ENCODE peak calls at places on chromosome 15, in ten cellular contexts. A is AG10803, C is HepG2, T is cardiac fibroblast, S is fibroblast of the aortic adventitia, U is psoas muscle, Y is endodermal cell, P is glutamatergic neuron, Z is HFF-Myc, G is kidney. M is an unnamed sample.

GRCh38 chr15:31815411-31816155 is 214.7 kb upstream of the CHRNA7 start:
- DNase-seq in U (no peak), Y (no peak), P (no peak), G (no peak), C (no peak), S (no peak), Z (no peak), A (no peak), T (no peak), M (no peak)

GRCh38 chr15:43878466-43878865 is 51.7 kb downstream of the WDR76 start:
- DNase-seq in P (no peak), G (no peak), C (no peak), T (no peak), U (no peak), A (no peak), Z (no peak), Y (no peak), S (no peak), M (no peak)

GRCh38 chr15:72562878-72563277 is 88.7 kb downstream of the ARIH1 start:
- DNase-seq in G (no peak), P (no peak), C (no peak), Z (no peak), A (no peak), T (no peak), S (no peak), U (no peak), Y (no peak), M (no peak)

GRCh38 chr15:99729920-99730319 is 3.3 kb downstream of the LYSMD4 start:
- DNase-seq in U (no peak), S (peak), P (no peak), C (no peak), A (peak), Z (peak), T (peak), Y (peak), G (no peak), M (no peak)

GRCh38 chr15:29690765-29691475 is 131.3 kb downstream of the TJP1 start:
- DNase-seq in Z (no peak), A (no peak), G (no peak), T (peak), Y (no peak), U (no peak), S (peak), C (peak), P (no peak), M (no peak)

GRCh38 chr15:66939016-66939415 is 126.4 kb upstream of the SMAD3 start:
- DNase-seq in Z (no peak), U (no peak), S (no peak), A (no peak), Y (peak), P (no peak), G (no peak), T (no peak), C (no peak), M (no peak)

GRCh38 chr15:51368751-51369450 is 27.4 kb downstream of the GLDN start:
- DNase-seq in P (no peak), T (peak), C (peak), S (peak), G (no peak), U (no peak), Y (no peak), Z (no peak), A (peak), M (no peak)

GRCh38 chr15:57872281-57873010 is 165.9 kb downstream of the POLR2M start:
- DNase-seq in P (no peak), Y (no peak), Z (no peak), G (no peak), T (no peak), S (no peak), C (no peak), A (no peak), U (no peak), M (no peak)

GRCh38 chr15:89077750-89078149 is 10.5 kb upstream of the ABHD2 start:
- DNase-seq in Y (no peak), U (no peak), C (no peak), T (no peak), Z (no peak), G (no peak), P (no peak), S (no peak), A (no peak), M (no peak)

GRCh38 chr15:41284425-41285177 is 47.8 kb downstream of the OIP5 start:
- DNase-seq in S (peak), U (no peak), T (peak), A (peak), C (peak), P (no peak), G (no peak), Y (no peak), Z (no peak), M (no peak)

GRCh38 chr15:101450561-101451145 is 38.9 kb downstream of the PCSK6 start:
- DNase-seq in P (no peak), A (no peak), C (no peak), T (no peak), G (peak), Y (no peak), Z (no peak), S (no peak), U (no peak), M (no peak)

GRCh38 chr15:28026764-28027713 is 72.1 kb downstream of the OCA2 start:
- DNase-seq in T (no peak), Z (no peak), S (no peak), A (no peak), U (no peak), G (no peak), P (no peak), Y (no peak), C (no peak), M (no peak)

GRCh38 chr15:23497710-23498111 is 50.7 kb upstream of the GOLGA6L2 start:
- DNase-seq in S (no peak), C (no peak), U (no peak), A (peak), Y (no peak), T (no peak), Z (peak), P (peak), G (no peak), M (no peak)

GRCh38 chr15:37873336-37873735 is 61.1 kb upstream of the TMCO5A start:
- DNase-seq in G (peak), Z (no peak), T (peak), P (no peak), S (peak), A (peak), U (no peak), C (no peak), Y (no peak), M (no peak)

GRCh38 chr15:91926871-91927270 is 73.4 kb downstream of the SLCO3A1 start:
- DNase-seq in S (peak), A (peak), G (no peak), Z (no peak), C (no peak), P (no peak), U (no peak), T (peak), Y (no peak), M (no peak)

GRCh38 chr15:58179206-58179605 is 41.0 kb downstream of the AQP9 start:
- DNase-seq in S (peak), T (no peak), Y (no peak), C (no peak), G (no peak), Z (no peak), P (no peak), A (no peak), U (no peak), M (no peak)

GRCh38 chr15:88920186-88920891 is 7.2 kb upstream of the MFGE8 start:
- DNase-seq in T (no peak), G (no peak), U (peak), C (no peak), Y (no peak), A (peak), Z (no peak), S (peak), P (no peak), M (no peak)

GRCh38 chr15:94671845-94672524 is 440.6 kb downstream of the MCTP2 start:
- DNase-seq in U (no peak), G (no peak), C (no peak), Y (peak), T (peak), P (peak), A (no peak), Z (no peak), S (no peak), M (no peak)

GRCh38 chr15:58548308-58549012 is 116.7 kb downstream of the LIPC start:
- DNase-seq in U (no peak), Z (no peak), P (no peak), S (no peak), G (no peak), C (no peak), A (no peak), T (no peak), Y (peak), M (no peak)

GRCh38 chr15:60713096-60714084 is 234.4 kb upstream of the ICE2 start:
- DNase-seq in Z (no peak), C (no peak), Y (no peak), T (peak), U (peak), A (peak), G (no peak), S (peak), P (no peak), M (no peak)

GRCh38 chr15:59005579-59005978 is 18.1 kb downstream of the RNF111 start:
- DNase-seq in A (no peak), Y (no peak), P (no peak), G (no peak), U (no peak), S (no peak), T (no peak), C (no peak), Z (no peak), M (no peak)

GRCh38 chr15:93428807-93429351 is 339.9 kb upstream of the RGMA start:
- DNase-seq in U (no peak), P (no peak), S (no peak), G (no peak), A (no peak), T (no peak), C (no peak), Y (no peak), Z (no peak), M (no peak)

GRCh38 chr15:52071570-52071969 is 41.0 kb downstream of the BCL2L10 start:
- DNase-seq in C (peak), T (no peak), S (no peak), Y (no peak), G (no peak), U (no peak), P (no peak), A (no peak), Z (no peak), M (no peak)

GRCh38 chr15:90228960-90229359 is 4.8 kb downstream of the CIB1 start:
- DNase-seq in G (no peak), P (no peak), U (no peak), A (no peak), S (no peak), T (no peak), Y (no peak), C (no peak), Z (no peak), M (no peak)

GRCh38 chr15:70248116-70249025 is 150.7 kb upstream of the TLE3 start:
- DNase-seq in U (no peak), G (peak), T (no peak), A (no peak), Z (no peak), Y (peak), P (no peak), S (no peak), C (no peak), M (no peak)

GRCh38 chr15:47184003-47184404 is 533.3 kb upstream of the SEMA6D start:
- DNase-seq in A (no peak), Z (no peak), S (no peak), P (peak), C (no peak), Y (no peak), T (no peak), G (peak), U (peak), M (no peak)

GRCh38 chr15:58779554-58779953 is 8.5 kb downstream of the MINDY2 start:
- DNase-seq in Y (no peak), U (no peak), G (no peak), P (no peak), A (no peak), Z (no peak), C (no peak), S (peak), T (peak), M (no peak)

GRCh38 chr15:73950479-73951043 is 24.3 kb downstream of the LOXL1 start:
- DNase-seq in Z (no peak), C (no peak), A (no peak), P (no peak), G (peak), T (no peak), S (no peak), Y (no peak), U (no peak), M (no peak)

GRCh38 chr15:63277044-63277892 is at the start of gene APH1B:
- DNase-seq in G (peak), C (peak), Y (peak), U (peak), A (peak), Z (no peak), T (peak), P (peak), S (peak), M (peak)
- TF ChIP-seq CTCF in G (no peak), C (no peak), Y (peak), U (no peak), A (peak), Z (no peak), T (no peak), P (no peak), S (peak), M (no peak)

DNA sequence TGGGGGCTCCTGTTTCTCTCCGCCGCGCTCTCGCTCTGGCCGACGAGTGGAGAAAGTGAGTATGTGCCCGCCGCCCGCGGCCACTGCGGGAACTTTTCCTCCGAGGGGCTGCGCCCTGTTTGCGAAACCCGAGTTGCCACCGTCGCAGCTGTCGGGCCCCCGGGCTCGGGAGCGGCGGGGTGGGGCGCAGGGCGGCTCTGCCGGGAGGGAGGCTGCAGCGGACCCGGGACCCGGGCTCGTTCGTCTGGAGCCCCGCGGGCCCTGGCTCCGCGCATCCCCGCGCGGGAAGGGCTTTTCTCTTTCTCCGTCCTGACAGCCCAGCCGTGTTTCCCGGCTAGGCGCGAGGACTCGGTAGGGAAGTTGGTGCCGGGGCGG is 1.3 kb downstream of the IGF1R start:
- DNase-seq in T (peak), U (peak), P (peak), A (peak), S (peak), Y (peak), Z (no peak), G (peak), C (no peak), M (no peak)
- TF ChIP-seq CTCF in T (peak), U (peak), P (no peak), A (peak), S (peak), Y (peak), Z (no peak), G (no peak), C (no peak), M (no peak)

DNA sequence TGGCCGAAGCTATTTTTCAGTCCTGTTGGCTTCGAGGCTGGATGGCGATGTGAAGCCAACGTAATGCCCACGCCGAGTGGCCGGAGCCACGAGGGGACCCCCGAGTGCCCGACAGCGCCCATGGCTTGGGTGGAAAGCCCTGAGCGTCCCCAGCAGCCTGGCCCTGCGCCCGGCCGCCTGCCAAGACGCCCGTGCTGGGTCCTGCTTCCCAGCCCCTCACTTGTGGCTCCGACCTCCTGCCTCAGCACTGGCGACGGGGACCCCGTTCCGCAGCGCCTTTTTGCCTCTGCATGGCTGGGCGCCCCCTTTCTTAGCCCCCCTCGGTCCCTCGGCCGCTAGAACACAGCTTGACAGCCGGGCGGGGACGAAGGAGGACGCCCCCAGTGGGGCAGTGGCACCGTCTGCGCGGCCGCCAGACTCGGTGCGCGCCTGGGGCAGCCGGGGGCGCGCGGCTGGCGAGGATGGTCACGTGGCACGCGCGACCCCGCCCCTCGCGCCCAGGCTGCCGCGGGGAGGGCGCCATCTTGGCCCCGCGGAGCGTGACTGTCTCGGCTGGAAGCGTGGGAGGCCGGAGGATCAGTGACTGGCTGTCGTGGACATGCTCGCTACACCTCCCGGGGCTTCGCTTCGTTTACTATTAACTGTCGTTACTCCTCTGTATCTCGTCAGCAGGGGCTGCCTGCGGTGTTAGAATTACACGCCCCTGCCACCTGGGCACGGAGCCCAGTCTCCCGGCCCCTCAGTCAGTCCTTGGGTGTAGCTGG is 626 bp upstream of the GPR176 start:
- DNase-seq in U (peak), P (peak), Y (peak), A (peak), G (peak), T (peak), C (peak), Z (no peak), S (peak), M (peak)
- TF ChIP-seq CTCF in U (no peak), P (no peak), Y (peak), A (no peak), G (no peak), T (no peak), C (peak), Z (no peak), S (no peak), M (no peak)

GRCh38 chr15:80982205-80982604 is 7.4 kb downstream of the MESD start:
- DNase-seq in P (no peak), U (no peak), G (no peak), S (no peak), Z (no peak), Y (no peak), T (no peak), A (no peak), C (no peak), M (no peak)
- TF ChIP-seq CTCF in P (no peak), U (no peak), G (no peak), S (no peak), Z (no peak), Y (peak), T (no peak), A (no peak), C (no peak), M (no peak)

GRCh38 chr15:62393196-62393595 is 228.1 kb upstream of the C2CD4B start:
- DNase-seq in C (no peak), T (no peak), G (no peak), S (peak), U (no peak), Y (no peak), P (no peak), Z (no peak), A (no peak), M (no peak)

GRCh38 chr15:62392411-62392810 is 227.3 kb upstream of the C2CD4B start:
- DNase-seq in S (no peak), A (peak), T (peak), P (peak), G (no peak), U (peak), C (peak), Y (peak), Z (no peak), M (no peak)

GRCh38 chr15:62390793-62391543 is 225.9 kb upstream of the C2CD4B start:
- DNase-seq in Y (peak), Z (no peak), P (peak), S (peak), A (peak), C (peak), U (peak), G (peak), T (peak), M (peak)

GRCh38 chr15:62389887-62390792 is 225.1 kb upstream of the C2CD4B start:
- DNase-seq in Y (peak), C (peak), A (peak), T (peak), Z (no peak), P (peak), U (peak), S (peak), G (peak), M (peak)

GRCh38 chr15:62391565-62392262 is 226.6 kb upstream of the C2CD4B start:
- DNase-seq in A (peak), T (peak), G (peak), C (peak), Y (peak), P (peak), S (peak), Z (no peak), U (peak), M (peak)
- TF ChIP-seq CTCF in A (peak), T (no peak), G (peak), C (peak), Y (no peak), P (no peak), S (peak), Z (peak), U (peak), M (no peak)

DNA sequence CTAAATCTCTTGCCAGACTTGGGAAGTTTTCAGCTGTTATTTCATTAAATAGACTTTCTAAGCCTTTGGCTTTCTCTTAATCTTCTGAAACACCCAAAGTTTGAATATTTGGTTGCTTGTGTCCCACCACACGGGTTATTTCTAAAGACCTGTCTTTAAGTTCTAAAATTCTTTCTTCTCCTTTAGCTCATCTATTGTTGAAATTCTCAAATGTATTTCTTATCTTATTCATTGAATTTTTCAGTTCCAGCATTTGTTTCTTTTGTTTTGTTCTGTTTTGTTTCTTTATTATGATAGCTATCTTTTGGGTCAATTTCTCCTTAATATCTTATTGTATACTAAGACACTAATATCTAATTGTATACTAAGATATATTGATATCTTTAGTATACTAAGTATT is 97.0 kb downstream of the ARRDC4 start:
- DNase-seq in T (no peak), U (no peak), S (no peak), Y (no peak), C (no peak), P (no peak), A (no peak), Z (no peak), G (no peak), M (no peak)
- TF ChIP-seq CTCF in T (no peak), U (no peak), S (no peak), Y (no peak), C (no peak), P (no peak), A (no peak), Z (no peak), G (no peak), M (no peak)

GRCh38 chr15:82048809-82049208 is 3.0 kb upstream of the MEX3B start:
- DNase-seq in Y (no peak), C (no peak), A (no peak), Z (no peak), S (no peak), P (no peak), T (no peak), U (no peak), G (no peak), M (no peak)

GRCh38 chr15:82045179-82045891 is 483 bp downstream of the MEX3B start:
- DNase-seq in A (peak), T (peak), S (peak), G (peak), U (peak), Y (peak), C (no peak), P (peak), Z (no peak), M (peak)

GRCh38 chr15:82045892-82046667 is at the start of gene MEX3B:
- DNase-seq in T (peak), A (peak), G (peak), C (peak), U (peak), P (peak), S (peak), Y (peak), Z (peak), M (peak)

GRCh38 chr15:82046668-82047492 is 1.1 kb upstream of the MEX3B start:
- DNase-seq in Z (peak), U (peak), T (peak), C (peak), Y (peak), P (peak), S (peak), G (peak), A (peak), M (peak)

GRCh38 chr15:82047493-82048446 is 2.0 kb upstream of the MEX3B start:
- DNase-seq in G (no peak), A (no peak), Z (no peak), P (no peak), U (no peak), Y (no peak), S (peak), T (peak), C (no peak), M (no peak)
- TF ChIP-seq CTCF in G (no peak), A (no peak), Z (no peak), P (peak), U (no peak), Y (peak), S (no peak), T (no peak), C (no peak), M (peak)